ENCODE peak calls at places on chromosomes 3 and 15, in seven cellular contexts. K is activated CD4-positive, alpha-beta T cell treated with anti-CD3 and anti-CD28 coated beads for 4 hours; I is activated effector memory CD4-positive, alpha-beta T cell treated with anti-CD3 and anti-CD28 coated beads, Interleukin-2, amount 50 U/mL, for 16 hours; R is germinal center; T is H4; D is globus pallidus; Z is HFF-Myc. P is an unnamed sample.

GRCh38 chr3:117322866-117323265 is 613.3 kb downstream of the TUSC7 start:
- DNase-seq in K (no peak), I (no peak), R (no peak), T (no peak), D (no peak), Z (peak), P (no peak)

GRCh38 chr3:56758539-56758981 is 43.2 kb downstream of the ARHGEF3 start:
- DNase-seq in K (peak), I (peak), R (no peak), T (peak), D (no peak), Z (peak), P (no peak)

GRCh38 chr3:152556731-152557254 is 278.1 kb upstream of the P2RY1 start:
- DNase-seq in K (no peak), I (no peak), R (no peak), T (no peak), D (no peak), Z (no peak), P (no peak)

GRCh38 chr15:88994286-88994685 is 81.1 kb upstream of the MFGE8 start:
- DNase-seq in K (no peak), I (no peak), R (no peak), T (no peak), D (no peak), Z (no peak), P (no peak)

GRCh38 chr3:35664460-35664919 is 25.2 kb downstream of the ARPP21 start:
- DNase-seq in K (no peak), I (no peak), R (no peak), T (peak), D (peak), Z (no peak), P (peak)

GRCh38 chr15:101258238-101259144 is 6.6 kb upstream of the CHSY1 start:
- DNase-seq in K (peak), I (peak), R (peak), T (peak), D (peak), Z (peak), P (no peak)

GRCh38 chr15:67196672-67197363 is 57.6 kb downstream of the AAGAB start:
- DNase-seq in K (no peak), I (no peak), R (no peak), T (peak), D (no peak), Z (no peak), P (no peak)

GRCh38 chr3:162978136-162978535 is 1481.5 kb downstream of the OTOL1 start:
- DNase-seq in K (no peak), I (no peak), R (no peak), T (no peak), D (no peak), Z (no peak), P (no peak)

GRCh38 chr3:187291001-187291511 is 481 bp downstream of the MASP1 start:
- DNase-seq in K (no peak), I (no peak), R (no peak), T (peak), D (no peak), Z (no peak), P (no peak)

P was measured in sciatic nerve.